ENCODE peak calls at places on chromosomes 16 and 17, in eight cellular contexts. L is GM23338, B is heart right ventricle, F is iPS DF 6.9, R is colonic mucosa, I is fibroblast of lung, X is keratinocyte, H is pancreas. D is an unnamed sample.

GRCh38 chr17:8736796-8737195 is 7.8 kb downstream of the CCDC42 start:
- DNase-seq in F (no peak), H (no peak), X (no peak), I (no peak), R (no peak), B (no peak), L (no peak), D (no peak)

GRCh38 chr16:3618782-3619166 is 7.4 kb upstream of the SLX4 start:
- DNase-seq in H (no peak), B (no peak), F (no peak), I (no peak), R (no peak), L (no peak), X (peak; percentile 17), D (no peak)

GRCh38 chr17:47941246-47941997 is at the start of gene PNPO:
- DNase-seq in I (peak; percentile 97), B (peak; percentile 87), F (peak; percentile 92), R (peak; percentile 97), L (peak; percentile 98), H (peak; percentile 90), X (peak; percentile 92), D (peak; percentile 96)

GRCh38 chr16:9363520-9363919 is 272.1 kb downstream of the HAPSTR1 start:
- DNase-seq in F (no peak), L (no peak), X (no peak), H (no peak), R (no peak), I (no peak), B (no peak), D (no peak)

GRCh38 chr16:67014641-67015315 is 14.2 kb upstream of the CBFB start:
- DNase-seq in L (peak; percentile 29), F (no peak), I (no peak), R (no peak), X (no peak), H (peak; percentile 0), B (no peak), D (peak; percentile 36)

GRCh38 chr17:29603109-29603674 is 10.3 kb downstream of the ANKRD13B start:
- DNase-seq in X (no peak), R (no peak), H (no peak), I (no peak), F (no peak), B (no peak), L (no peak), D (no peak)

GRCh38 chr16:2515180-2515803 is 1.5 kb downstream of the ATP6V0C start:
- DNase-seq in R (peak; percentile 72), B (peak; percentile 9), X (no peak), H (peak; percentile 30), F (no peak), L (no peak), I (no peak), D (no peak)

GRCh38 chr17:77453613-77454559 is 313.1 kb downstream of the SEC14L1 start:
- DNase-seq in F (no peak), R (peak; percentile 72), I (no peak), L (no peak), X (no peak), B (peak; percentile 38), H (no peak), D (no peak)

GRCh38 chr17:7633093-7633492 is 3.2 kb downstream of the SHBG start:
- DNase-seq in R (no peak), F (no peak), H (no peak), I (no peak), X (no peak), B (no peak), L (peak; percentile 51), D (no peak)

GRCh38 chr16:2985457-2985856 is 5.2 kb upstream of the PKMYT1 start:
- DNase-seq in H (peak; percentile 83), R (no peak), X (no peak), I (peak; percentile 15), L (no peak), F (no peak), B (peak; percentile 58), D (no peak)

GRCh38 chr16:17497648-17498047 is 26.9 kb upstream of the XYLT1 start:
- DNase-seq in X (no peak), L (no peak), H (no peak), R (no peak), F (no peak), I (no peak), B (no peak), D (no peak)

GRCh38 chr16:54282202-54282922 is 4.2 kb downstream of the IRX3 start:
- DNase-seq in H (peak; percentile 43), R (peak; percentile 53), B (peak; percentile 76), X (no peak), F (no peak), L (peak; percentile 81), I (no peak), D (no peak)

GRCh38 chr17:7311110-7311698 is 3.8 kb downstream of the EIF5A start:
- DNase-seq in I (no peak), R (no peak), X (no peak), H (no peak), L (no peak), F (no peak), B (no peak), D (no peak)

GRCh38 chr17:50079334-50080095 is 15.6 kb upstream of the PDK2 start:
- DNase-seq in F (no peak), H (peak; percentile 47), X (no peak), B (no peak), L (peak; percentile 85), R (peak; percentile 89), I (peak; percentile 34), D (no peak)

DNA sequence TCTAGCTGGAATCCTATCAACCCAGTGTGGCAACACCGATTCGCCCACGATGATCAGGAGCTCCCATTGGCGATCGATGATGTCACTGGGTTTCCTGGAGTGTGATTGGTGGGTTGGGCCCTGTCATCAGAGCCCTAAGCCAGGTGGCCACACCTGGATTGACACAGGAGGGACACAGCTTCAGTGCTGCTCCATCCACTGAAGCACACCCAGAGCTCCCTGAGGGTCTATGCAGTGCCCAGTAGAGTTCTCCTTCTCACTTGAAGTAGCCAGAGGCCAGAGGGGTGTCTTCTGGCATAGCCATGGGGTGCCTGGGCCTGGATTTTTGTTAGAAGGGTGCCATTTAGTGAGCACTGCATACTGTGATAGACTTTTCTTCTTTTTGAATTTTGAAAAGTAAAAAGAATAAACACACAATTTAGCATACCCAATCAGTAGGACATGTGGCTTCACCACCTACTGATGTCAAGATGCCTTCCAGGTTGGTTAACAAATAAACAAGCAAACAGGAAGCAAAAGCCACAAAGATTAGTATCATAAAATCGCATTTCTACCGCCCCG is 77.6 kb downstream of the CMIP start:
- DNase-seq in X (no peak), I (no peak), R (no peak), F (peak; percentile 37), B (no peak), L (peak; percentile 72), H (no peak), D (no peak)
- H3K27ac ChIP-seq in X (peak overlapping the region; percentile 1), I (no peak overlapping the region), R (no peak overlapping the region), F (no peak overlapping the region), B (no peak overlapping the region), L (no peak overlapping the region), H (no peak overlapping the region), D (peak overlapping the region; percentile 82)

DNA sequence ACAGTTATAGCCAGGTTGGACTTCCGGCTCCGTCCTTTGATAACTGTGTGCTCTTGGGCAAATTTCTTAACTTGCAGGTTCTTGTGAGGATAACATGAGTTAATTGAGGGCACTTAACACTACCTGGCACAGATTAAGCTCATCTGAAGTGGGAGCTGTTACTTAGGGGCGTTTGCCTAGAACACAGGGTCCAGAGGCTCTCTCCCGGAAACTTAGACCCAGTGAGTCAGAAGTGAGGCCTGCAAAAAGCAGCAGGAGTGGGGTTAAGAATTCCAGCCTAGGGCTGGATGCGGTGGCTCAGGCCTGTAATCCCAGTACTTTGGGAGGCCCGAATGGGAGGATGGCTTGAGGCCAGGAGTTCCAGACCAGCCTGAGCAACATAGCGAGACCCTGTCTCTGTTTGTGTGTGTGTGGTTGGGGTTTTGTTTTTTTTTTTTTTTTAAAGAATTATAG is 1.4 kb downstream of the MVP start:
- DNase-seq in L (no peak), H (peak; percentile 43), I (peak; percentile 80), F (no peak), B (no peak), R (no peak), X (no peak), D (no peak)
- H3K4me3 ChIP-seq in L (no peak overlapping the region), H (peak overlapping the region; percentile 54), I (peak overlapping the region; percentile 100), F (no peak overlapping the region), B (peak overlapping the region; percentile 82), R (peak overlapping the region; percentile 82), X (peak overlapping the region; percentile 71), D (peak overlapping the region; percentile 69)

GRCh38 chr17:40597168-40598020 is 32.1 kb upstream of the CCR7 start:
- DNase-seq in L (no peak), R (no peak), I (no peak), X (no peak), H (no peak), F (no peak), B (no peak), D (no peak)

GRCh38 chr17:40600486-40601046 is 35.3 kb upstream of the CCR7 start:
- DNase-seq in B (no peak), H (no peak), R (no peak), I (no peak), F (no peak), L (no peak), X (no peak), D (no peak)

GRCh38 chr17:40596261-40596919 is 31.1 kb upstream of the CCR7 start:
- DNase-seq in H (no peak), R (no peak), X (no peak), B (no peak), L (peak; percentile 54), I (peak; percentile 7), F (peak; percentile 35), D (no peak)

GRCh38 chr17:40598928-40599627 is 33.8 kb upstream of the CCR7 start:
- DNase-seq in B (no peak), X (no peak), I (peak; percentile 69), H (no peak), L (no peak), R (no peak), F (no peak), D (no peak)

GRCh38 chr17:40598021-40598927 is 33.0 kb upstream of the CCR7 start:
- DNase-seq in B (no peak), R (no peak), H (no peak), L (no peak), I (no peak), X (no peak), F (no peak), D (no peak)
- H3K27ac ChIP-seq in B (no peak overlapping the region), R (peak overlapping the region; percentile 65), H (no peak overlapping the region), L (no peak overlapping the region), I (no peak overlapping the region), X (no peak overlapping the region), F (no peak overlapping the region), D (no peak overlapping the region)

GRCh38 chr17:63476857-63477470 is at the start of gene ACE:
- DNase-seq in X (no peak), R (peak; percentile 84), B (peak; percentile 45), L (peak; percentile 85), F (no peak), H (no peak), I (no peak), D (no peak)

GRCh38 chr17:63474174-63474913 is 2.5 kb upstream of the ACE start:
- DNase-seq in H (peak; percentile 74), R (peak; percentile 34), L (no peak), B (peak; percentile 55), X (no peak), F (no peak), I (no peak), D (no peak)

GRCh38 chr17:63476494-63476856 is 386 bp upstream of the ACE start:
- DNase-seq in H (peak; percentile 47), L (peak; percentile 72), B (no peak), X (no peak), F (no peak), R (peak; percentile 38), I (no peak), D (peak; percentile 11)

GRCh38 chr17:63474914-63475460 is 1.9 kb upstream of the ACE start:
- DNase-seq in B (no peak), F (no peak), H (no peak), I (no peak), X (no peak), L (no peak), R (no peak), D (no peak)

GRCh38 chr17:63475491-63476412 is 1.1 kb upstream of the ACE start:
- DNase-seq in B (no peak), H (peak; percentile 26), L (peak; percentile 39), I (no peak), X (no peak), R (no peak), F (no peak), D (no peak)
- H3K4me3 ChIP-seq in B (peak overlapping the region; percentile 60), H (no peak overlapping the region), L (peak overlapping the region; percentile 78), I (no peak overlapping the region), X (no peak overlapping the region), R (peak overlapping the region; percentile 65), F (peak overlapping the region; percentile 47), D (no peak overlapping the region)

D was measured in dorsolateral prefrontal cortex.